ENCODE peak calls at places on chromosome 5, in six cellular contexts. Q is CD8-positive, alpha-beta memory T cell; U is stomach; N is HepG2; A is body of pancreas; M is upper lobe of right lung. Z is an unnamed sample.

GRCh38 chr5:92695123-92696084 is 885.6 kb downstream of the NR2F1-AS1 start:
- DNase-seq in Q (no peak), U (no peak), N (no peak), A (no peak), M (no peak), Z (no peak)

GRCh38 chr5:145680744-145681143 is 154.4 kb downstream of the PRELID2 start:
- DNase-seq in Q (no peak), U (no peak), N (no peak), A (no peak), M (no peak), Z (no peak)

GRCh38 chr5:20469390-20469789 is 481.4 kb upstream of the CDH18 start:
- DNase-seq in Q (no peak), U (no peak), N (no peak), A (no peak), M (no peak), Z (no peak)

GRCh38 chr5:148882332-148882731 is 55.9 kb downstream of the ADRB2 start:
- DNase-seq in Q (no peak), U (no peak), N (no peak), A (no peak), M (no peak), Z (no peak)

GRCh38 chr5:147464211-147464610 is 45.7 kb downstream of the DPYSL3 start:
- DNase-seq in Q (no peak), U (no peak), N (peak), A (no peak), M (no peak), Z (no peak)

GRCh38 chr5:156460496-156460895 is 133.5 kb downstream of the SGCD start:
- DNase-seq in Q (no peak), U (no peak), N (no peak), A (no peak), M (no peak), Z (no peak)

GRCh38 chr5:17803976-17804375 is 169.7 kb downstream of the TAF11L14 start:
- DNase-seq in Q (no peak), U (no peak), N (no peak), A (no peak), M (no peak), Z (no peak)

GRCh38 chr5:139829471-139829870 is 33.9 kb downstream of the PSD2 start:
- DNase-seq in Q (no peak), U (no peak), N (no peak), A (no peak), M (no peak), Z (no peak)

GRCh38 chr5:173866249-173867172 is 21.6 kb upstream of the CPEB4 start:
- DNase-seq in Q (no peak), U (no peak), N (no peak), A (no peak), M (peak), Z (no peak)

GRCh38 chr5:44952376-44952775 is 143.6 kb downstream of the MRPS30 start:
- DNase-seq in Q (no peak), U (no peak), N (peak), A (no peak), M (no peak), Z (peak)

GRCh38 chr5:160548949-160549665 is 127.5 kb downstream of the PTTG1 start:
- DNase-seq in Q (no peak), U (no peak), N (no peak), A (no peak), M (no peak), Z (no peak)

GRCh38 chr5:14028188-14028587 is 83.7 kb upstream of the DNAH5 start:
- DNase-seq in Q (no peak), U (no peak), N (no peak), A (no peak), M (no peak), Z (no peak)

GRCh38 chr5:51997908-51998307 is 614.7 kb downstream of the ISL1 start:
- DNase-seq in Q (no peak), U (no peak), N (no peak), A (no peak), M (no peak), Z (no peak)

GRCh38 chr5:58972301-58972700 is 389.4 kb downstream of the RAB3C start:
- DNase-seq in Q (no peak), U (no peak), N (no peak), A (no peak), M (no peak), Z (no peak)

GRCh38 chr5:33726422-33727165 is 165.2 kb downstream of the ADAMTS12 start:
- DNase-seq in Q (no peak), U (no peak), N (no peak), A (no peak), M (no peak), Z (no peak)

GRCh38 chr5:96312383-96312782 is 120.7 kb downstream of the PCSK1 start:
- DNase-seq in Q (no peak), U (no peak), N (no peak), A (no peak), M (no peak), Z (no peak)

GRCh38 chr5:29367176-29367833 is 1826.2 kb upstream of the CDH6 start:
- DNase-seq in Q (no peak), U (no peak), N (peak), A (no peak), M (no peak), Z (no peak)

GRCh38 chr5:126969548-126969947 is 60.8 kb downstream of the MARCHF3 start:
- DNase-seq in Q (no peak), U (no peak), N (no peak), A (no peak), M (no peak), Z (no peak)

GRCh38 chr5:82168294-82168693 is 109.9 kb downstream of the RPS23 start:
- DNase-seq in Q (no peak), U (no peak), N (no peak), A (no peak), M (no peak), Z (no peak)

GRCh38 chr5:144915452-144915851 is 744.8 kb downstream of the KCTD16 start:
- DNase-seq in Q (no peak), U (no peak), N (no peak), A (no peak), M (no peak), Z (no peak)

GRCh38 chr5:27472875-27473274 is 434.5 kb upstream of the CDH9 start:
- DNase-seq in Q (no peak), U (no peak), N (peak), A (no peak), M (no peak), Z (no peak)

GRCh38 chr5:151264113-151264512 is 11.1 kb downstream of the GM2A start:
- DNase-seq in Q (no peak), U (no peak), N (no peak), A (no peak), M (no peak), Z (peak)

GRCh38 chr5:52787600-52788504 is at the start of the genes ITGA1 and PELO:
- DNase-seq in Q (peak), U (peak), N (peak), A (peak), M (peak), Z (peak)

GRCh38 chr5:24609694-24610093 is 35.1 kb downstream of the CDH10 start:
- DNase-seq in Q (no peak), U (no peak), N (no peak), A (no peak), M (no peak), Z (no peak)

GRCh38 chr5:158410976-158411375 is 552.0 kb upstream of the CLINT1 start:
- DNase-seq in Q (no peak), U (no peak), N (no peak), A (no peak), M (no peak), Z (no peak)

GRCh38 chr5:150105898-150106615 is 19.7 kb upstream of the CSF1R start:
- DNase-seq in Q (no peak), U (peak), N (no peak), A (no peak), M (peak), Z (no peak)

GRCh38 chr5:16457853-16458252 is 7.7 kb downstream of the ZNF622 start:
- DNase-seq in Q (no peak), U (no peak), N (no peak), A (no peak), M (no peak), Z (no peak)

GRCh38 chr5:149745-150450 is 41.4 kb upstream of the LRRC14B start:
- DNase-seq in Q (no peak), U (no peak), N (no peak), A (no peak), M (no peak), Z (no peak)

GRCh38 chr5:61394078-61394701 is 62.1 kb downstream of the ZSWIM6 start:
- DNase-seq in Q (no peak), U (no peak), N (no peak), A (no peak), M (no peak), Z (no peak)

GRCh38 chr5:16467363-16468219 is 2.0 kb upstream of the ZNF622 start:
- DNase-seq in Q (no peak), U (no peak), N (no peak), A (no peak), M (no peak), Z (peak)

GRCh38 chr5:116078199-116078598 is 6.6 kb upstream of the COMMD10 start:
- DNase-seq in Q (no peak), U (no peak), N (no peak), A (no peak), M (no peak), Z (no peak)
- H3K27ac ChIP-seq in Q (no peak), U (no peak), N (no peak), A (no peak), M (no peak), Z (no peak)

GRCh38 chr5:179304466-179304865 is 40.8 kb downstream of the ADAMTS2 start:
- DNase-seq in Q (no peak), U (no peak), N (no peak), A (no peak), M (no peak), Z (no peak)
- H3K27ac ChIP-seq in Q (no peak), U (no peak), N (no peak), A (no peak), M (peak), Z (no peak)

GRCh38 chr5:138466900-138467710 is 1.8 kb downstream of the EGR1 start:
- DNase-seq in Q (no peak), U (peak), N (no peak), A (peak), M (peak), Z (no peak)
- H3K27ac ChIP-seq in Q (no peak), U (peak), N (no peak), A (no peak), M (no peak), Z (no peak)

GRCh38 chr5:40733842-40734563 is 21.8 kb downstream of the TTC33 start:
- DNase-seq in Q (no peak), U (no peak), N (no peak), A (peak), M (no peak), Z (peak)
- H3K27ac ChIP-seq in Q (no peak), U (peak), N (no peak), A (peak), M (no peak), Z (no peak)

DNA sequence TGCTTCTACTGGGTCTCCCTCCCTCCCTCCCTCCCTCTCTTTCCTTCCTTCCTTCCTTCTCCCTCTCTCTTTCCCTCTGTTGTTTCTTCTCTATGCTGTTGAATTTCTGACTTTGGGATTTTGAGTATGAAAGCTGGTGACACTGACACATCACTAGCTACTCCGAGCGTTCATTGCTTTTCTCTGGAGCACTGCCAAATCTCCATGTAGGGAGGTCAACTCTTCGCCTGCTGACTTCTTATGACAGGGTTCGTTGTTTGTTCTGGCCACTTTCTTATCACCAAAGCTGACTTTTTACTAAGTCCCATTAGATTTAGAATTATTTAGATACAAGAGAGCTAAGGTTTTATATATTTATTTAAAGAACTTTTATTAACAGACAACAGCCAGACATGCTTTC is 31.1 kb downstream of the TNFAIP8 start:
- DNase-seq in Q (no peak), U (peak), N (peak), A (peak), M (no peak), Z (peak)
- H3K27ac ChIP-seq in Q (no peak), U (peak), N (no peak), A (no peak), M (peak), Z (no peak)

GRCh38 chr5:95124101-95124500 is 160.8 kb downstream of the MCTP1 start:
- DNase-seq in Q (no peak), U (no peak), N (no peak), A (no peak), M (no peak), Z (no peak)
- H3K27ac ChIP-seq in Q (no peak), U (no peak), N (no peak), A (no peak), M (no peak), Z (no peak)

GRCh38 chr5:65047225-65047624 is 278.5 kb downstream of the CWC27 start:
- DNase-seq in Q (no peak), U (no peak), N (no peak), A (no peak), M (no peak), Z (no peak)

GRCh38 chr5:65047948-65048690 is 279.4 kb downstream of the CWC27 start:
- DNase-seq in Q (no peak), U (no peak), N (no peak), A (no peak), M (no peak), Z (no peak)

GRCh38 chr5:65055938-65056337 is 287.2 kb downstream of the CWC27 start:
- DNase-seq in Q (no peak), U (no peak), N (no peak), A (no peak), M (no peak), Z (no peak)

GRCh38 chr5:65050826-65051498 is 282.2 kb downstream of the CWC27 start:
- DNase-seq in Q (no peak), U (no peak), N (no peak), A (no peak), M (no peak), Z (no peak)

GRCh38 chr5:65050140-65050539 is 281.4 kb downstream of the CWC27 start:
- DNase-seq in Q (no peak), U (no peak), N (no peak), A (no peak), M (no peak), Z (no peak)
- H3K27ac ChIP-seq in Q (no peak), U (no peak), N (no peak), A (no peak), M (no peak), Z (no peak)

GRCh38 chr5:43149231-43149630 is 28.5 kb downstream of the ZNF131 start:
- DNase-seq in Q (no peak), U (no peak), N (no peak), A (no peak), M (no peak), Z (no peak)
- H3K27ac ChIP-seq in Q (no peak), U (no peak), N (no peak), A (no peak), M (no peak), Z (no peak)

Z was measured in small intestine.